ENCODE peak calls at places on chromosomes 11 and 22, in eight cellular contexts. One of them, this sample, is unnamed.

GRCh38 chr11:559712-560304 is 730 bp downstream of the LMNTD2 start:
- DNase-seq in stimulated activated CD4-positive, alpha-beta T cell treated with anti-CD3 and anti-CD28 coated beads, Interleukin-12 subunit alpha, Interleukin-12 subunit beta, amount 100 ng/mL, for 4 hours: no peak
- DNase-seq in astrocyte of the cerebellum: no peak
- DNase-seq in NCI-H748 treated with DMSO at 0.1 percent for 48 hours: no peak
- DNase-seq in T-cell: no peak
- DNase-seq in cortex of kidney: no peak
- DNase-seq in non-pigmented ciliary epithelial cell: no peak
- DNase-seq in neural progenitor cell: no peak
- DNase-seq in this sample: no peak

GRCh38 chr11:86741489-86742435 is 58.6 kb upstream of the PRSS23 start:
- DNase-seq in non-pigmented ciliary epithelial cell: peak; percentile 85
- DNase-seq in neural progenitor cell: no peak
- DNase-seq in cortex of kidney: no peak
- DNase-seq in astrocyte of the cerebellum: peak; percentile 55
- DNase-seq in T-cell: no peak
- DNase-seq in stimulated activated CD4-positive, alpha-beta T cell treated with anti-CD3 and anti-CD28 coated beads, Interleukin-12 subunit alpha, Interleukin-12 subunit beta, amount 100 ng/mL, for 4 hours: no peak
- DNase-seq in NCI-H748 treated with DMSO at 0.1 percent for 48 hours: no peak
- DNase-seq in this sample: no peak

GRCh38 chr11:12673601-12673923 is 659 bp upstream of the TEAD1 start:
- DNase-seq in non-pigmented ciliary epithelial cell: no peak
- DNase-seq in NCI-H748 treated with DMSO at 0.1 percent for 48 hours: no peak
- DNase-seq in T-cell: no peak
- DNase-seq in cortex of kidney: no peak
- DNase-seq in astrocyte of the cerebellum: no peak
- DNase-seq in stimulated activated CD4-positive, alpha-beta T cell treated with anti-CD3 and anti-CD28 coated beads, Interleukin-12 subunit alpha, Interleukin-12 subunit beta, amount 100 ng/mL, for 4 hours: no peak
- DNase-seq in neural progenitor cell: no peak
- DNase-seq in this sample: no peak

GRCh38 chr22:28381427-28382167 is 298.0 kb downstream of the TTC28 start:
- DNase-seq in stimulated activated CD4-positive, alpha-beta T cell treated with anti-CD3 and anti-CD28 coated beads, Interleukin-12 subunit alpha, Interleukin-12 subunit beta, amount 100 ng/mL, for 4 hours: no peak
- DNase-seq in T-cell: no peak
- DNase-seq in non-pigmented ciliary epithelial cell: no peak
- DNase-seq in cortex of kidney: no peak
- DNase-seq in astrocyte of the cerebellum: no peak
- DNase-seq in neural progenitor cell: no peak
- DNase-seq in NCI-H748 treated with DMSO at 0.1 percent for 48 hours: no peak
- DNase-seq in this sample: no peak

GRCh38 chr22:50726643-50727340 is 11.2 kb upstream of the ACR start:
- DNase-seq in astrocyte of the cerebellum: no peak
- DNase-seq in stimulated activated CD4-positive, alpha-beta T cell treated with anti-CD3 and anti-CD28 coated beads, Interleukin-12 subunit alpha, Interleukin-12 subunit beta, amount 100 ng/mL, for 4 hours: no peak
- DNase-seq in cortex of kidney: no peak
- DNase-seq in T-cell: no peak
- DNase-seq in NCI-H748 treated with DMSO at 0.1 percent for 48 hours: no peak
- DNase-seq in neural progenitor cell: no peak
- DNase-seq in non-pigmented ciliary epithelial cell: no peak
- DNase-seq in this sample: no peak

GRCh38 chr11:103586756-103587155 is 449.7 kb upstream of the DDI1 start:
- DNase-seq in T-cell: no peak
- DNase-seq in NCI-H748 treated with DMSO at 0.1 percent for 48 hours: no peak
- DNase-seq in non-pigmented ciliary epithelial cell: peak; percentile 64
- DNase-seq in cortex of kidney: no peak
- DNase-seq in neural progenitor cell: no peak
- DNase-seq in astrocyte of the cerebellum: no peak
- DNase-seq in stimulated activated CD4-positive, alpha-beta T cell treated with anti-CD3 and anti-CD28 coated beads, Interleukin-12 subunit alpha, Interleukin-12 subunit beta, amount 100 ng/mL, for 4 hours: no peak
- DNase-seq in this sample: no peak

GRCh38 chr11:36059660-36060059 is 115.8 kb downstream of the LDLRAD3 start:
- DNase-seq in astrocyte of the cerebellum: no peak
- DNase-seq in cortex of kidney: no peak
- DNase-seq in stimulated activated CD4-positive, alpha-beta T cell treated with anti-CD3 and anti-CD28 coated beads, Interleukin-12 subunit alpha, Interleukin-12 subunit beta, amount 100 ng/mL, for 4 hours: no peak
- DNase-seq in NCI-H748 treated with DMSO at 0.1 percent for 48 hours: no peak
- DNase-seq in non-pigmented ciliary epithelial cell: no peak
- DNase-seq in neural progenitor cell: no peak
- DNase-seq in T-cell: no peak
- DNase-seq in this sample: no peak

GRCh38 chr11:108223449-108224149 is 732 bp downstream of the ATM start:
- DNase-seq in cortex of kidney: no peak
- DNase-seq in non-pigmented ciliary epithelial cell: no peak
- DNase-seq in neural progenitor cell: no peak
- DNase-seq in astrocyte of the cerebellum: no peak
- DNase-seq in stimulated activated CD4-positive, alpha-beta T cell treated with anti-CD3 and anti-CD28 coated beads, Interleukin-12 subunit alpha, Interleukin-12 subunit beta, amount 100 ng/mL, for 4 hours: no peak
- DNase-seq in T-cell: no peak
- DNase-seq in NCI-H748 treated with DMSO at 0.1 percent for 48 hours: no peak
- DNase-seq in this sample: no peak

GRCh38 chr11:66087148-66087908 is 17.3 kb downstream of the PACS1 start:
- DNase-seq in cortex of kidney: no peak
- DNase-seq in T-cell: no peak
- DNase-seq in non-pigmented ciliary epithelial cell: no peak
- DNase-seq in NCI-H748 treated with DMSO at 0.1 percent for 48 hours: no peak
- DNase-seq in astrocyte of the cerebellum: no peak
- DNase-seq in stimulated activated CD4-positive, alpha-beta T cell treated with anti-CD3 and anti-CD28 coated beads, Interleukin-12 subunit alpha, Interleukin-12 subunit beta, amount 100 ng/mL, for 4 hours: no peak
- DNase-seq in neural progenitor cell: no peak
- DNase-seq in this sample: no peak

GRCh38 chr11:6497069-6497839 is at the start of gene DNHD1:
- DNase-seq in T-cell: no peak
- DNase-seq in NCI-H748 treated with DMSO at 0.1 percent for 48 hours: no peak
- DNase-seq in non-pigmented ciliary epithelial cell: no peak
- DNase-seq in cortex of kidney: no peak
- DNase-seq in stimulated activated CD4-positive, alpha-beta T cell treated with anti-CD3 and anti-CD28 coated beads, Interleukin-12 subunit alpha, Interleukin-12 subunit beta, amount 100 ng/mL, for 4 hours: no peak
- DNase-seq in astrocyte of the cerebellum: no peak
- DNase-seq in neural progenitor cell: peak; percentile 16
- DNase-seq in this sample: no peak

GRCh38 chr11:32003335-32003734 is 87.5 kb upstream of the RCN1 start:
- DNase-seq in T-cell: no peak
- DNase-seq in cortex of kidney: no peak
- DNase-seq in NCI-H748 treated with DMSO at 0.1 percent for 48 hours: no peak
- DNase-seq in non-pigmented ciliary epithelial cell: no peak
- DNase-seq in astrocyte of the cerebellum: no peak
- DNase-seq in neural progenitor cell: no peak
- DNase-seq in stimulated activated CD4-positive, alpha-beta T cell treated with anti-CD3 and anti-CD28 coated beads, Interleukin-12 subunit alpha, Interleukin-12 subunit beta, amount 100 ng/mL, for 4 hours: no peak
- DNase-seq in this sample: no peak

GRCh38 chr11:68200639-68201038 is 12.5 kb downstream of the KMT5B start:
- DNase-seq in T-cell: no peak
- DNase-seq in stimulated activated CD4-positive, alpha-beta T cell treated with anti-CD3 and anti-CD28 coated beads, Interleukin-12 subunit alpha, Interleukin-12 subunit beta, amount 100 ng/mL, for 4 hours: no peak
- DNase-seq in astrocyte of the cerebellum: no peak
- DNase-seq in non-pigmented ciliary epithelial cell: no peak
- DNase-seq in cortex of kidney: no peak
- DNase-seq in neural progenitor cell: no peak
- DNase-seq in NCI-H748 treated with DMSO at 0.1 percent for 48 hours: no peak
- DNase-seq in this sample: no peak

GRCh38 chr11:118889796-118890195 is 6.1 kb downstream of the CXCR5 start:
- DNase-seq in non-pigmented ciliary epithelial cell: no peak
- DNase-seq in stimulated activated CD4-positive, alpha-beta T cell treated with anti-CD3 and anti-CD28 coated beads, Interleukin-12 subunit alpha, Interleukin-12 subunit beta, amount 100 ng/mL, for 4 hours: no peak
- DNase-seq in astrocyte of the cerebellum: no peak
- DNase-seq in cortex of kidney: no peak
- DNase-seq in NCI-H748 treated with DMSO at 0.1 percent for 48 hours: no peak
- DNase-seq in neural progenitor cell: no peak
- DNase-seq in T-cell: no peak
- DNase-seq in this sample: no peak

GRCh38 chr11:68406318-68407313 is 53.9 kb upstream of the PPP6R3 start:
- DNase-seq in neural progenitor cell: no peak
- DNase-seq in NCI-H748 treated with DMSO at 0.1 percent for 48 hours: peak; percentile 19
- DNase-seq in non-pigmented ciliary epithelial cell: no peak
- DNase-seq in astrocyte of the cerebellum: no peak
- DNase-seq in stimulated activated CD4-positive, alpha-beta T cell treated with anti-CD3 and anti-CD28 coated beads, Interleukin-12 subunit alpha, Interleukin-12 subunit beta, amount 100 ng/mL, for 4 hours: no peak
- DNase-seq in cortex of kidney: no peak
- DNase-seq in T-cell: no peak
- DNase-seq in this sample: no peak

GRCh38 chr11:103730151-103730940 is 306.1 kb upstream of the DDI1 start:
- DNase-seq in astrocyte of the cerebellum: no peak
- DNase-seq in T-cell: no peak
- DNase-seq in neural progenitor cell: peak; percentile 3
- DNase-seq in NCI-H748 treated with DMSO at 0.1 percent for 48 hours: no peak
- DNase-seq in non-pigmented ciliary epithelial cell: no peak
- DNase-seq in stimulated activated CD4-positive, alpha-beta T cell treated with anti-CD3 and anti-CD28 coated beads, Interleukin-12 subunit alpha, Interleukin-12 subunit beta, amount 100 ng/mL, for 4 hours: no peak
- DNase-seq in cortex of kidney: no peak
- DNase-seq in this sample: no peak

GRCh38 chr11:14974021-14974698 is 2.0 kb upstream of the CALCA start:
- DNase-seq in T-cell: no peak
- DNase-seq in neural progenitor cell: peak; percentile 78
- DNase-seq in stimulated activated CD4-positive, alpha-beta T cell treated with anti-CD3 and anti-CD28 coated beads, Interleukin-12 subunit alpha, Interleukin-12 subunit beta, amount 100 ng/mL, for 4 hours: no peak
- DNase-seq in astrocyte of the cerebellum: no peak
- DNase-seq in NCI-H748 treated with DMSO at 0.1 percent for 48 hours: no peak
- DNase-seq in cortex of kidney: no peak
- DNase-seq in non-pigmented ciliary epithelial cell: no peak
- DNase-seq in this sample: no peak

GRCh38 chr11:129968611-129969419 is 33.8 kb downstream of the PRDM10 start:
- DNase-seq in non-pigmented ciliary epithelial cell: no peak
- DNase-seq in NCI-H748 treated with DMSO at 0.1 percent for 48 hours: no peak
- DNase-seq in cortex of kidney: no peak
- DNase-seq in T-cell: no peak
- DNase-seq in neural progenitor cell: no peak
- DNase-seq in stimulated activated CD4-positive, alpha-beta T cell treated with anti-CD3 and anti-CD28 coated beads, Interleukin-12 subunit alpha, Interleukin-12 subunit beta, amount 100 ng/mL, for 4 hours: no peak
- DNase-seq in astrocyte of the cerebellum: no peak
- DNase-seq in this sample: no peak